ENCODE peak calls at places on chromosome 18, in eight cellular contexts. B is kidney glomerular epithelial cell; V is amygdala; U is naive thymus-derived CD8-positive, alpha-beta T cell; W is smooth muscle cell of the brain vasculature; Q is skeletal muscle cell; F is NCI-H2171 treated with DMSO at 0.1 percent for 48 hours; C is stimulated activated CD8-positive, alpha-beta memory T cell treated with anti-CD3 and anti-CD28 coated beads, Interleukin-4, amount 100 ng/mL, for 48 hours. Z is an unnamed sample.

GRCh38 chr18:2984703-2985261 is 28.2 kb downstream of the LPIN2 start:
- DNase-seq in B (no peak), V (no peak), Q (no peak), C (no peak), F (no peak), W (no peak), U (no peak), Z (no peak)

GRCh38 chr18:10419420-10420103 is 34.9 kb upstream of the APCDD1 start:
- DNase-seq in Q (no peak), C (no peak), F (no peak), B (no peak), U (no peak), W (no peak), V (no peak), Z (no peak)

GRCh38 chr18:36448384-36449290 is 151.1 kb downstream of the FHOD3 start:
- DNase-seq in Q (no peak), C (no peak), W (no peak), B (no peak), F (no peak), V (no peak), U (no peak), Z (no peak)

GRCh38 chr18:13553449-13553848 is 172.9 kb downstream of the FAM210A start:
- DNase-seq in V (no peak), W (no peak), B (no peak), Q (no peak), C (no peak), U (no peak), F (no peak), Z (no peak)

GRCh38 chr18:55252946-55253345 is 293.7 kb upstream of the CCDC68 start:
- DNase-seq in B (no peak), W (no peak), F (no peak), C (no peak), U (no peak), Q (no peak), V (no peak), Z (no peak)

GRCh38 chr18:74226156-74226555 is 65.6 kb downstream of the CYB5A start:
- DNase-seq in F (no peak), Q (no peak), U (no peak), B (no peak), C (no peak), V (no peak), W (no peak), Z (no peak)

GRCh38 chr18:61972389-61973264 is 79.8 kb upstream of the RNF152 start:
- DNase-seq in W (no peak), U (no peak), F (no peak), V (no peak), C (no peak), B (no peak), Q (no peak), Z (no peak)

GRCh38 chr18:45962866-45963265 is 4.3 kb downstream of the EPG5 start:
- DNase-seq in F (no peak), W (no peak), B (peak; percentile 65), Q (no peak), C (no peak), U (peak; percentile 32), V (no peak), Z (no peak)

GRCh38 chr18:41974661-41975286 is 19.7 kb downstream of the PIK3C3 start:
- DNase-seq in C (peak; percentile 40), Q (no peak), F (no peak), W (no peak), V (no peak), U (peak; percentile 23), B (no peak), Z (no peak)

GRCh38 chr18:3250237-3251107 is 2.9 kb downstream of the MYL12A start:
- DNase-seq in V (no peak), F (no peak), C (no peak), Q (peak; percentile 33), U (no peak), W (no peak), B (peak; percentile 89), Z (no peak)

GRCh38 chr18:58998421-58999203 is 133.9 kb downstream of the ZNF532 start:
- DNase-seq in Q (peak; percentile 59), W (no peak), B (peak; percentile 60), C (no peak), F (no peak), U (no peak), V (no peak), Z (peak; percentile 31)

GRCh38 chr18:65215865-65216466 is 534.8 kb upstream of the CDH7 start:
- DNase-seq in W (no peak), Q (no peak), F (no peak), U (no peak), V (no peak), C (no peak), B (no peak), Z (no peak)

GRCh38 chr18:31316974-31317373 is 986 bp upstream of the DSG1 start:
- DNase-seq in F (no peak), C (no peak), Q (no peak), B (no peak), U (no peak), V (no peak), W (no peak), Z (no peak)

GRCh38 chr18:9380101-9380500 is 45.5 kb downstream of the TWSG1 start:
- DNase-seq in C (no peak), Q (no peak), U (no peak), B (no peak), V (no peak), F (no peak), W (no peak), Z (no peak)

GRCh38 chr18:35478520-35479435 is 19.0 kb downstream of the INO80C start:
- DNase-seq in B (peak; percentile 85), C (peak; percentile 62), F (no peak), W (peak; percentile 77), Q (peak; percentile 94), V (peak; percentile 12), U (no peak), Z (no peak)

GRCh38 chr18:30072609-30073385 is 969.7 kb downstream of the DSC3 start:
- DNase-seq in V (no peak), Q (no peak), W (no peak), U (no peak), C (no peak), B (no peak), F (no peak), Z (no peak)

GRCh38 chr18:48764452-48764851 is 186.3 kb downstream of the SMAD7 start:
- DNase-seq in F (no peak), C (no peak), W (no peak), V (no peak), U (no peak), Q (no peak), B (no peak), Z (no peak)

GRCh38 chr18:35936951-35937350 is 35.5 kb upstream of the RMP24 start:
- DNase-seq in Q (no peak), C (no peak), F (no peak), V (no peak), W (no peak), B (no peak), U (no peak), Z (no peak)

GRCh38 chr18:74630804-74631203 is 33.1 kb downstream of the ZNF407 start:
- DNase-seq in F (no peak), C (no peak), V (no peak), U (no peak), W (no peak), B (no peak), Q (no peak), Z (no peak)

GRCh38 chr18:59101830-59102414 is 37.8 kb upstream of the SEC11C start:
- DNase-seq in B (no peak), V (no peak), F (no peak), C (no peak), U (no peak), Q (no peak), W (no peak), Z (no peak)

GRCh38 chr18:13461488-13461887 is 242.9 kb downstream of the LDLRAD4 start:
- DNase-seq in V (no peak), C (no peak), U (no peak), B (no peak), F (no peak), W (no peak), Q (no peak), Z (no peak)

GRCh38 chr18:32138332-32138731 is 46.7 kb downstream of the RNF138 start:
- DNase-seq in V (no peak), C (no peak), W (no peak), U (peak; percentile 42), F (no peak), B (no peak), Q (no peak), Z (no peak)

GRCh38 chr18:12307251-12307736 is 747 bp upstream of the TUBB6 start:
- DNase-seq in U (no peak), Q (no peak), F (no peak), W (no peak), B (peak; percentile 44), V (no peak), C (no peak), Z (no peak)

GRCh38 chr18:2881490-2882195 is 34.8 kb downstream of the EMILIN2 start:
- DNase-seq in W (no peak), Q (peak; percentile 81), C (no peak), F (no peak), U (no peak), V (no peak), B (peak; percentile 80), Z (no peak)

GRCh38 chr18:31946305-31947046 is 3.5 kb upstream of the TRAPPC8 start:
- DNase-seq in Q (no peak), F (no peak), W (no peak), C (no peak), U (no peak), B (no peak), V (no peak), Z (no peak)

GRCh38 chr18:56556907-56557306 is 81.5 kb downstream of the TXNL1 start:
- DNase-seq in Q (no peak), W (no peak), C (no peak), F (no peak), U (no peak), V (no peak), B (no peak), Z (no peak)

GRCh38 chr18:24364177-24364576 is 33.4 kb downstream of the OSBPL1A start:
- DNase-seq in U (no peak), W (no peak), V (no peak), B (no peak), Q (no peak), F (no peak), C (no peak), Z (no peak)

GRCh38 chr18:36127866-36128845 is 984 bp downstream of the SLC39A6 start:
- DNase-seq in W (no peak), B (no peak), C (no peak), U (peak; percentile 5), F (peak; percentile 31), V (no peak), Q (no peak), Z (no peak)

GRCh38 chr18:35324926-35325655 is 19.1 kb downstream of the ZNF24 start:
- DNase-seq in U (no peak), V (no peak), Q (no peak), W (no peak), B (no peak), C (no peak), F (no peak), Z (no peak)

GRCh38 chr18:31211047-31211446 is 48.4 kb upstream of the DSC1 start:
- DNase-seq in U (no peak), B (no peak), F (no peak), V (no peak), W (no peak), C (no peak), Q (no peak), Z (no peak)

GRCh38 chr18:34467059-34467458 is 242.3 kb upstream of the NOL4 start:
- DNase-seq in V (no peak), B (no peak), W (no peak), U (no peak), Q (no peak), C (no peak), F (no peak), Z (no peak)

GRCh38 chr18:2932247-2933181 is 80.4 kb downstream of the LPIN2 start:
- DNase-seq in F (peak; percentile 66), U (peak; percentile 78), B (peak; percentile 43), V (no peak), C (no peak), W (peak; percentile 29), Q (no peak), Z (no peak)

GRCh38 chr18:35347991-35348390 is 3.8 kb upstream of the ZNF24 start:
- DNase-seq in W (no peak), F (no peak), B (no peak), C (no peak), V (no peak), U (no peak), Q (no peak), Z (no peak)

Z was measured in hypothalamus.